ENCODE peak calls at places on chromosomes 5 and 9, in eight cellular contexts. J, H, S, Q, U, M, O and X are unnamed samples.

GRCh38 chr5:153903321-153903720 is 135.4 kb downstream of the FAM114A2 start:
- DNase-seq in O (no peak), H (no peak), U (no peak), S (no peak), J (no peak), M (no peak), Q (no peak), X (no peak)

GRCh38 chr5:82720764-82721163 is 356.4 kb downstream of the TMEM167A start:
- DNase-seq in S (no peak), O (no peak), M (no peak), H (no peak), Q (no peak), J (no peak), U (no peak), X (no peak)

GRCh38 chr5:9069650-9070049 is 476.2 kb downstream of the SEMA5A start:
- DNase-seq in O (no peak), Q (no peak), H (no peak), U (no peak), M (no peak), S (no peak), J (no peak), X (no peak)

GRCh38 chr5:174735498-174736350 is 11.3 kb downstream of the MSX2 start:
- DNase-seq in Q (no peak), S (no peak), H (no peak), O (peak), J (no peak), U (no peak), M (peak), X (no peak)

GRCh38 chr5:163104496-163104895 is 332.9 kb upstream of the CCNG1 start:
- DNase-seq in S (no peak), H (no peak), M (no peak), J (no peak), Q (no peak), U (no peak), O (peak), X (peak)

GRCh38 chr5:80399553-80400239 is 8.2 kb upstream of the ZFYVE16 start:
- DNase-seq in O (no peak), M (no peak), S (no peak), Q (no peak), U (no peak), J (no peak), H (no peak), X (no peak)

GRCh38 chr5:160466889-160467554 is 45.4 kb downstream of the PTTG1 start:
- DNase-seq in U (no peak), Q (no peak), O (no peak), H (no peak), M (no peak), J (no peak), S (no peak), X (no peak)

GRCh38 chr5:168002116-168002515 is 289.3 kb upstream of the WWC1 start:
- DNase-seq in M (no peak), S (no peak), O (no peak), H (no peak), J (no peak), U (no peak), Q (no peak), X (no peak)

GRCh38 chr5:134465856-134466240 is 54.2 kb upstream of the CDKN2AIPNL start:
- DNase-seq in S (peak), O (peak), H (peak), J (peak), M (peak), Q (peak), U (peak), X (peak)

GRCh38 chr9:7216004-7216821 is 458.4 kb downstream of the KDM4C start:
- DNase-seq in Q (no peak), O (no peak), U (no peak), J (no peak), M (no peak), H (no peak), S (no peak), X (no peak)

GRCh38 chr5:172284275-172284971 is 859 bp upstream of the UBTD2 start:
- DNase-seq in S (no peak), U (no peak), M (no peak), O (peak), J (peak), H (no peak), Q (peak), X (no peak)

GRCh38 chr5:146667633-146668032 is 151.6 kb upstream of the GPR151 start:
- DNase-seq in H (no peak), U (no peak), J (no peak), S (no peak), Q (no peak), M (no peak), O (no peak), X (no peak)

GRCh38 chr5:5270958-5271605 is 131.0 kb downstream of the ADAMTS16 start:
- DNase-seq in H (peak), S (peak), U (peak), J (peak), O (peak), M (peak), Q (peak), X (no peak)

GRCh38 chr5:120614512-120614911 is 150.4 kb downstream of the PRR16 start:
- DNase-seq in Q (no peak), O (no peak), H (no peak), U (no peak), J (no peak), M (no peak), S (no peak), X (no peak)

GRCh38 chr9:124782661-124783574 is 6.0 kb downstream of the OLFML2A start:
- DNase-seq in U (no peak), M (no peak), S (no peak), J (no peak), H (peak), O (peak), Q (no peak), X (peak)

GRCh38 chr9:15856591-15856990 is 303.7 kb downstream of the CCDC171 start:
- DNase-seq in J (no peak), M (no peak), U (no peak), Q (no peak), O (no peak), H (no peak), S (no peak), X (no peak)

GRCh38 chr5:142388696-142389095 is 63.9 kb upstream of the SPRY4 start:
- DNase-seq in M (no peak), U (no peak), O (no peak), H (no peak), Q (no peak), S (no peak), J (no peak), X (no peak)

DNA sequence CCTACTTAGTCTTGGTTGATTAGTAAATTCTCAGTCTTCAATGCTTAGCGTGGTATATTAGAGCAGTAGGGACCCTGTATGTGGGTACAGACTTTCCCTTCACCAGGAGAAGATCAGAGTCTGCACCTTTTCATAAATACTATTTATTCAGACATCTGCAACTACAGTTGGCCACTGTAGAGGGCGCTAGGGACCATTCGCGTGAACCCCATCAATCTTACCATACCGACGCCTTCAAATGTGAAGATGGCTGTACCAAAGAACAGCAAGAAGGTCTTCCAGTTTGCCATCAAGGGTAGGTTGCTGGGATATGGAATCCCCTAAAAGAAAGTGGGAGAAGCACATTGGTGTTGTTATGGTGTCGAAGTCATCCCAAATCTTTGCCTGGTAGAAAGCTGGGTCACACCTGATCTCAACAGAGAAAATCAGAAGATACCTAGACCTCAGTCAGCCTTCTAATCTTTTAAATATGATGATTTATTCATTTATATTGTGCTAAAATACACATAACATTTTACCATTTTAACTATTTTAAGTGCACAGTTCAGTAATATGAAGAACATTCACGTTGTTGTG is 19.1 kb downstream of the SLC36A3 start:
- DNase-seq in J (no peak), U (no peak), Q (no peak), M (no peak), S (no peak), H (no peak), O (no peak), X (no peak)
- TF ChIP-seq CTCF in J (peak), U (no peak), Q (no peak), M (no peak), S (peak), H (peak), O (no peak), X (peak)

GRCh38 chr5:96245401-96246091 is 187.5 kb downstream of the PCSK1 start:
- DNase-seq in U (no peak), S (no peak), Q (no peak), H (no peak), O (no peak), M (no peak), J (no peak), X (no peak)

GRCh38 chr5:96244696-96245095 is 188.4 kb downstream of the PCSK1 start:
- DNase-seq in U (no peak), M (no peak), J (no peak), H (no peak), O (no peak), S (no peak), Q (no peak), X (no peak)

GRCh38 chr5:96247733-96248132 is 185.3 kb downstream of the PCSK1 start:
- DNase-seq in O (no peak), M (no peak), U (no peak), H (no peak), Q (no peak), S (no peak), J (no peak), X (no peak)

GRCh38 chr5:96248152-96248551 is 184.9 kb downstream of the PCSK1 start:
- DNase-seq in H (no peak), J (no peak), U (no peak), M (no peak), O (no peak), S (no peak), Q (no peak), X (no peak)

GRCh38 chr5:96247097-96247675 is 185.9 kb downstream of the PCSK1 start:
- DNase-seq in M (peak), O (no peak), H (no peak), S (no peak), Q (no peak), U (peak), J (no peak), X (no peak)
- H3K27ac ChIP-seq in M (peak), O (no peak), H (peak), S (peak), Q (no peak), U (peak), J (no peak), X (no peak)

GRCh38 chr9:117160254-117160653 is 254.6 kb downstream of the ASTN2 start:
- DNase-seq in Q (no peak), M (no peak), J (no peak), U (no peak), H (no peak), O (no peak), S (no peak), X (no peak)
- TF ChIP-seq CTCF in Q (no peak), M (peak), J (no peak), U (no peak), H (no peak), O (no peak), S (peak), X (peak)

GRCh38 chr5:107769531-107769930 is 98.8 kb upstream of the EFNA5 start:
- DNase-seq in M (no peak), S (no peak), Q (no peak), H (no peak), U (no peak), J (no peak), O (no peak), X (no peak)
- H3K27ac ChIP-seq in M (no peak), S (no peak), Q (no peak), H (no peak), U (no peak), J (no peak), O (no peak), X (no peak)

GRCh38 chr5:74016373-74016772 is 390.4 kb downstream of the ARHGEF28 start:
- DNase-seq in S (no peak), H (no peak), O (no peak), J (no peak), Q (no peak), M (no peak), U (no peak), X (no peak)
- TF ChIP-seq CTCF in S (no peak), H (no peak), O (no peak), J (no peak), Q (no peak), M (no peak), U (no peak), X (peak)

DNA sequence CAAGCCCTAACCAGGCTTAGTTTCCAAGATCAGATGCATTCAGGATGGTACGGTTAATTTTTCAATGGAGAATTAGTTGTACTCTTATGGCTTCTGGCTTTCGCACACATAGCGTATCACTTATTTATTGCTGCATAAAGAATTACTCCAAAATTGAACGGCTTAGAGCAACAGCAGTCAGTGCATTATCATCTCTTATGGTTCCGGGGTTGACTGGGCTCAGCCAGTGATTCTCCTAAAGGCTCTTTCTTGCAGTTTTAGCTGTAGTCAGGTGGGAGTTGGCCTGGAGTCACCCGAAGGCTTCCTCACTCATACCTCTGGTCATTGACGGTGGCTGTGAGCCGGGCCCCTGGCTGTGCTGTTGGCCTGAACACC is 595 bp upstream of the GRHPR start:
- DNase-seq in Q (no peak), O (no peak), S (no peak), H (no peak), M (no peak), U (no peak), J (peak), X (no peak)
- H3K27ac ChIP-seq in Q (peak), O (peak), S (peak), H (peak), M (peak), U (peak), J (peak), X (peak)

GRCh38 chr9:37787059-37787458 is 2.2 kb upstream of the EXOSC3 start:
- DNase-seq in U (no peak), M (no peak), O (peak), H (no peak), J (peak), Q (no peak), S (no peak), X (no peak)

GRCh38 chr9:37788328-37788727 is 3.5 kb upstream of the EXOSC3 start:
- DNase-seq in O (no peak), H (no peak), Q (no peak), M (no peak), J (no peak), U (no peak), S (no peak), X (no peak)

GRCh38 chr9:37790096-37790495 is 5.2 kb upstream of the EXOSC3 start:
- DNase-seq in O (no peak), M (no peak), J (no peak), U (no peak), S (no peak), H (no peak), Q (no peak), X (no peak)

GRCh38 chr9:37784291-37784639 is 599 bp downstream of the EXOSC3 start:
- DNase-seq in M (no peak), S (no peak), J (no peak), O (no peak), H (no peak), U (no peak), Q (no peak), X (no peak)

DNA sequence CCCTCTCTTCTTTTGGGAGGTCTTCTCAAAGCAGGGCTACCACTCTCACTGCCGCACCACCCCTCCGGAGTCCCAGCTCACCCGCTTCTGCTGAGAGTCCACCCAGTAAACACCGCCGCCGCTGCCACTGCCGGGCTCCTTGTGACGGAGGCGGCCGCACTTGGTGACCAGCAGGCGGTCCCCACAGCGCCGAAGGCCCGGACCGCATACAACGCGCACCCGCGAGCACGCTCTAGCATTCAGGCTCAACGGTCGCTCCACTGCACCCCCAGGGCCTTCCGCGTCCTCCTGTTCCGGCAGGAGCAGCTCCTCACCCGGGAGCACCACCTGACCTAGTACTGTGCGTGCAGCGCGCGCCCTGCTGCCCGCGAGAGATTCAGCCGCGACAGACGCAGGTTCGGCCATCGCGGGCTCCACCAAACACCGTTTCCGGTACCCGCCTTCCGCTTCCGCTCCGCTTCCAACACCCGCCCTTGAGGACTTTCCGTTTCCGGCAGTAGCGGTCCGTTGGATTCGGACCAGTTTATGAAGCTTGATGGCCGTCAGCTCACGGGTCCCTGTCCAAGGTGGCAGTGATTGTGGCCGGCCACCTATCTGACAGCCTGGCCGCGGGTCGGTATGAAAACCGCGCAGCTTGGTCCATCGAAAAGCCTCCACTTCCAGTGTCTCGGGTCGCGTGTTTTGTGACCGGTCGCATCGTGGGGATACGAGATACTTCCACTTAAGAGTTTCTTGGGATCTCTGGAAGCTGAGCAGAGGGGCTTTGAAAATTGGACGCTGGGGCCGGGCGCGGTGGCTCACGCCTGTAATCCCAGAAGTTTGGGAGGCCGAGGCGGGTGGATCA is at the start of gene EXOSC3:
- DNase-seq in S (peak), M (peak), O (peak), H (peak), Q (peak), U (peak), J (peak), X (peak)
- TF ChIP-seq CTCF in S (no peak), M (peak), O (no peak), H (no peak), Q (no peak), U (no peak), J (peak), X (peak)

GRCh38 chr9:120712539-120713031 is 1.7 kb downstream of the MEGF9 start:
- DNase-seq in U (no peak), S (no peak), O (no peak), J (no peak), H (no peak), M (no peak), Q (no peak), X (no peak)

GRCh38 chr9:120713257-120714087 is 798 bp downstream of the MEGF9 start:
- DNase-seq in H (peak), Q (no peak), J (peak), U (no peak), O (no peak), M (no peak), S (peak), X (peak)

GRCh38 chr9:120710110-120710981 is 3.9 kb downstream of the MEGF9 start:
- DNase-seq in O (no peak), Q (no peak), M (peak), U (no peak), S (no peak), J (no peak), H (no peak), X (no peak)

GRCh38 chr9:120711354-120711753 is 2.9 kb downstream of the MEGF9 start:
- DNase-seq in S (no peak), J (no peak), Q (no peak), U (no peak), H (no peak), M (no peak), O (no peak), X (no peak)

DNA sequence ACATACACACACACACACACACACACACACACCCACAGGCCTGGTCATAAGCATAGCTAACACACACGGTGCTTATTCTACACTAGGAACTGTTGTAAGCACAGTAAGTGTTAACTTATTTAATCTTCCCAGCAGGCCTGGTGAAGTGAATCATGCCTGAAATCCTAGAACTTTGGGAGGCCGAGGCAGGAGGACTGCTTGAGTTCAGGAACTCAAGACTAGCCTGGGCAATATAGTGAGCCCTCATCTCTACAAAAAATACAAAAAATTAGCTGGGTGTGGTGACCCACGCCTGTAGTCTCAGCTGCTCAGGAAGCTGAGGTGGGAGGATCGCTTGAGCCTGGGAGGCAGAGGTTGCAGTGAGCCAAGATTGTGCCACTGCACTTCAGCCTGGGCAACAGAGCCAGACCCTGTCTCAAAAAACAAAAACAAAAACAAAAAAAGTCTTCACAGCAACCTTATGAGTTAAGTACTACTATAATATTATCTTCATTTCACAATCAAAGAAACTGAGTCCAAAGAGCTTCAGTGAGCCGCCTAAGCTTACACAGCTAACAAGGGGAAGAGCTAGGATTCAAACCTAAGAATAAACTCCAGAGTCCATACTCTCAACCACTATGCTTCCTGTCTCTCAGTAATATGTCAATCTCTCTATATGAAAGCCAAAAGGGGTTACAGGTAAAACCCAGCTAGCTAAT is 2.3 kb downstream of the MEGF9 start:
- DNase-seq in Q (no peak), O (no peak), U (no peak), M (no peak), S (no peak), H (no peak), J (no peak), X (no peak)
- H3K27ac ChIP-seq in Q (peak), O (no peak), U (peak), M (peak), S (peak), H (peak), J (peak), X (no peak)